ENCODE peak calls at places on chromosomes 1 and 21, in four cellular contexts. Y is neuronal stem cell, D is mammary epithelial cell, J is hepatocyte. I is an unnamed sample.

GRCh38 chr1:64041366-64042131 is 161.9 kb upstream of the UBE2U start:
- DNase-seq in Y (no peak), D (no peak), J (no peak), I (no peak)

GRCh38 chr1:39992229-39992628 is 37.3 kb downstream of the MFSD2A start:
- DNase-seq in Y (no peak), D (no peak), J (no peak), I (no peak)

GRCh38 chr21:45328198-45329087 is 40.7 kb upstream of the POFUT2 start:
- DNase-seq in Y (no peak), D (no peak), J (no peak), I (no peak)

GRCh38 chr1:2451744-2452582 is 24.1 kb upstream of the PLCH2 start:
- DNase-seq in Y (no peak), D (peak; percentile 79), J (peak; percentile 46), I (peak; percentile 99)

GRCh38 chr1:188237573-188238353 is 1409.0 kb downstream of the PLA2G4A start:
- DNase-seq in Y (no peak), D (peak; percentile 70), J (no peak), I (peak; percentile 77)

GRCh38 chr1:7454052-7454815 is 316.9 kb upstream of the VAMP3 start:
- DNase-seq in Y (no peak), D (no peak), J (peak; percentile 34), I (peak; percentile 18)

GRCh38 chr1:89688607-89689006 is 55.7 kb downstream of the LRRC8C start:
- DNase-seq in Y (no peak), D (no peak), J (no peak), I (no peak)

GRCh38 chr1:53060580-53060979 is 1.4 kb upstream of the PODN start:
- DNase-seq in Y (no peak), D (no peak), J (no peak), I (no peak)

GRCh38 chr1:207084241-207084640 is 4.4 kb upstream of the C4BPB start:
- DNase-seq in Y (no peak), D (no peak), J (no peak), I (no peak)

GRCh38 chr1:84693774-84694173 is 3.5 kb upstream of the SSX2IP start:
- DNase-seq in Y (no peak), D (no peak), J (no peak), I (no peak)

GRCh38 chr1:27152829-27153548 is 1.9 kb downstream of the SLC9A1 start:
- DNase-seq in Y (no peak), D (peak; percentile 63), J (no peak), I (no peak)

GRCh38 chr1:42733415-42734200 is 6.4 kb downstream of the CLDN19 start:
- DNase-seq in Y (no peak), D (no peak), J (no peak), I (no peak)

GRCh38 chr1:3684031-3684430 is 31.7 kb downstream of the TP73 start:
- DNase-seq in Y (peak; percentile 51), D (no peak), J (peak; percentile 75), I (no peak)

GRCh38 chr1:66925558-66925910 is 744 bp downstream of the MIER1 start:
- DNase-seq in Y (no peak), D (no peak), J (no peak), I (no peak)

GRCh38 chr21:35223480-35224156 is 174.5 kb upstream of the RUNX1 start:
- DNase-seq in Y (no peak), D (no peak), J (no peak), I (no peak)

GRCh38 chr1:83996621-83997020 is 2.3 kb downstream of the TTLL7 start:
- DNase-seq in Y (no peak), D (no peak), J (no peak), I (no peak)

GRCh38 chr1:30977105-30977504 is 68.5 kb upstream of the SDC3 start:
- DNase-seq in Y (no peak), D (peak; percentile 21), J (no peak), I (peak; percentile 19)

GRCh38 chr1:201882665-201883132 is 6.0 kb upstream of the SHISA4 start:
- DNase-seq in Y (no peak), D (peak; percentile 90), J (no peak), I (peak; percentile 85)

GRCh38 chr1:22535399-22535798 is 27.9 kb upstream of the EPHA8 start:
- DNase-seq in Y (no peak), D (no peak), J (no peak), I (no peak)

GRCh38 chr1:87146986-87147385 is 181.7 kb upstream of the LMO4 start:
- DNase-seq in Y (no peak), D (no peak), J (no peak), I (no peak)

GRCh38 chr1:231160851-231161710 is 777 bp upstream of the TRIM67 start:
- DNase-seq in Y (no peak), D (no peak), J (no peak), I (no peak)

GRCh38 chr1:245094954-245095353 is 59.8 kb upstream of the KIF26B start:
- DNase-seq in Y (no peak), D (no peak), J (no peak), I (no peak)

GRCh38 chr1:92940541-92940940 is 20.7 kb downstream of the DIPK1A start:
- DNase-seq in Y (no peak), D (peak; percentile 51), J (no peak), I (peak; percentile 48)

GRCh38 chr1:33220701-33221384 is 35.4 kb upstream of the ZNF362 start:
- DNase-seq in Y (no peak), D (peak; percentile 94), J (peak; percentile 32), I (peak; percentile 46)
- H2AFZ ChIP-seq in Y (no peak overlapping the region), D (peak overlapping the region; percentile 74), J (no peak overlapping the region), I (no peak overlapping the region)

DNA sequence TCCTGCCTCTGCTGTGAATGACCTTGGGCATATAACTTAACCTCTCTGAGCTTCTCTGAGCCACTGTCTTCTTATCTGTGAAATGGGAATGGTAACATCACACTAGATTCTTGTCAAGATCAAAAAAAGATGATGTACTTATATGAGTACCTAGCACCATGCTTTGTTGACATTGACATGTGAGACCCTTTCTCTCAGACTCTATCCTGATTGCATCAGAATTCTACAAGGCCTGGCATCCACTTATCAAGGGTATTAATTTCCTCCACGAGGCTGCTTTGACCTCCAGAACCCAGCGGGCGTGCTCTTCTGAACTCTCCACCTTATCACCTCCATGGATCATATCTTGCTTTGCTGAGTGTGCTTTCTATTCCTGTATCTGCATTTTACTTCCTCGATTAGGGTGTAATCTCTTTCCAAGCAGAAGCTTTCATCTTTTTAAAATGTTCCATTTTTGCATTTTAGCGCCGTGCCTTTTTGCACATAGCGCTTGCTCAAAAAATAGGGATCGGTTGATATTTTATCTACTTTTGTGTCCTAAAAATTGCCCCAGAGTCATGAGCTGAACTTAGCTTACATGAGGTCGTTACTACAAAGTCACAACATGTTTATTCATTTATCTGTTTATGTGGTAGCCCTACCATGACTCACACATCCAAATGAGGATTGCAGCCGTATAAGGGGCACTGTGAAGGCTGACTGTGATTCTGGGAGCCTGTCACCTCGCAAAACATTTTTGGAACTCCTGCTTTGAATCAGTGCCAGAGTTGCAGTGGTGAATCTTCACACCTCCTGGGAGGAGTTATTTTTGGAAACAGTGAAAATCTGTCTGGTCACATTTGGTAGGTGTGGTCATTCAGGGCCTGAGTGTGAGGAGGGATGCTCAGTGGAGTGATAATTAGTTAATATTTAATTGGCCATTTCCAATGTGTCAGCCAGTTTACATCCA is 63.2 kb downstream of the IER5 start:
- DNase-seq in Y (no peak), D (no peak), J (no peak), I (no peak)
- H2AFZ ChIP-seq in Y (no peak overlapping the region), D (no peak overlapping the region), J (no peak overlapping the region), I (no peak overlapping the region)

GRCh38 chr1:218633238-218633948 is 288.3 kb downstream of the TGFB2 start:
- DNase-seq in Y (no peak), D (no peak), J (peak; percentile 60), I (no peak)
- H2AFZ ChIP-seq in Y (peak overlapping the region; percentile 63), D (no peak overlapping the region), J (no peak overlapping the region), I (no peak overlapping the region)

GRCh38 chr1:192654607-192655389 is 18.9 kb downstream of the RGS13 start:
- DNase-seq in Y (no peak), D (peak; percentile 21), J (no peak), I (peak; percentile 77)
- H2AFZ ChIP-seq in Y (no peak overlapping the region), D (no peak overlapping the region), J (no peak overlapping the region), I (no peak overlapping the region)

GRCh38 chr1:161200992-161201827 is 957 bp upstream of the NDUFS2 start:
- DNase-seq in Y (no peak), D (no peak), J (no peak), I (no peak)
- H2AFZ ChIP-seq in Y (peak overlapping the region; percentile 90), D (peak overlapping the region; percentile 78), J (peak overlapping the region; percentile 68), I (peak overlapping the region; percentile 79)

DNA sequence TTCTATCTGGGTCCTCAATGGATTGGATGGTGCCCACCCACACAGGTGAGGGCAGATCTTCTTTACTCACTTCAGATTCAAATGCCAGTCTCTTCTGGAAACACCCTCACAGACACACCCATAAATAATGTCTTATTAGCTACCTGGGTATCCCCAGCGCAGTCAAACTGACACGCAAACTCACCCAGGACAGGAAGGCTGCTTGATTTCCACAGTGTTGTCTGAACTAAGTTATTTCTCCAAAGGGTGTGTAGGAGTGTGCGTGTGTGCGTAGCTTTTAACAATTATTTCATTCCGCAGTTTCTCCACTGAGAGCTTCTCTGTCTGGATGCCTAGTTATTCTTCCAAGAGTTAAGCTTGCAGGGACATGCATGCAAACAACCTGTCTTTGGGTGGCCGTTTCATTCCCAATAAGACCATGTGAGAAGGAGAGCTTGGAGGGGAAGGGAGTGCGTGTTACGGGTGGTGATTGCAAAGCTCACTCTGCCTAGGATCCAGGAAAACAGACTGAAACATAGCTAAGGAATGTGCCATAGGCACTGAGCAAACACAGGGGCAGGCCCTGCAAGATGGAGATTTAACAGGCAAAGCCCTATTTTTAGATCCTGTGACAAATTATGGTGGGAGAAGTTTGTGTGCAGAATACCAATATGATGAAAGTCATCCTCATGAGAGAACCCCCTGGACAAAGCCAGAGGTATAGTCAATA is 269.7 kb downstream of the DYRK1A start:
- DNase-seq in Y (no peak), D (peak; percentile 80), J (peak; percentile 66), I (peak; percentile 88)
- H2AFZ ChIP-seq in Y (peak overlapping the region; percentile 43), D (peak overlapping the region; percentile 79), J (no peak overlapping the region), I (peak overlapping the region; percentile 74)

GRCh38 chr1:153697873-153698647 is 19.6 kb downstream of the NPR1 start:
- DNase-seq in Y (no peak), D (no peak), J (no peak), I (no peak)
- H2AFZ ChIP-seq in Y (peak overlapping the region; percentile 90), D (peak overlapping the region; percentile 23), J (peak overlapping the region; percentile 60), I (peak overlapping the region; percentile 69)

I was measured in PC-3.